ENCODE peak calls at places on chromosomes 12 and 14, in nine cellular contexts. Q is NCI-H1694 treated with DMSO at 0.1 percent for 48 hours; A is brain microvascular endothelial cell; W is M059J; N is HFFc6; S is activated CD4-positive, alpha-beta T cell treated with anti-CD3 and anti-CD28 coated beads for 24 hours; M is Caki2; P is GM10248; J is GM04504. U is an unnamed sample.
A peak's percentile ranks its signal among the peaks of the same experiment; 100 is the strongest.

GRCh38 chr12:10012630-10013330 is 2.4 kb downstream of the CLEC12B start:
- DNase-seq in W (no peak), Q (no peak), J (no peak), A (no peak), P (no peak), M (no peak), N (no peak), S (no peak), U (no peak)

GRCh38 chr12:50017653-50018052 is 7.6 kb downstream of the RACGAP1 start:
- DNase-seq in W (no peak), Q (no peak), M (no peak), A (no peak), S (no peak), J (no peak), P (no peak), N (no peak), U (no peak)

GRCh38 chr12:94207467-94208432 is 59.4 kb downstream of the PLXNC1 start:
- DNase-seq in W (no peak), M (no peak), N (no peak), J (no peak), Q (no peak), S (peak; percentile 20), A (peak; percentile 20), P (peak; percentile 72), U (no peak)

GRCh38 chr12:17976202-17976601 is 113.8 kb downstream of the RERGL start:
- DNase-seq in J (no peak), M (peak; percentile 8), N (no peak), P (no peak), W (peak; percentile 1), A (peak; percentile 22), Q (no peak), S (no peak), U (no peak)

GRCh38 chr12:79973774-79974173 is 38.9 kb upstream of the PPP1R12A start:
- DNase-seq in A (no peak), J (no peak), Q (peak; percentile 34), P (no peak), S (no peak), N (no peak), M (no peak), W (no peak), U (no peak)

GRCh38 chr12:111148005-111148404 is 220.9 kb downstream of the PHETA1 start:
- DNase-seq in W (no peak), N (no peak), J (no peak), A (no peak), P (no peak), M (no peak), Q (no peak), S (no peak), U (no peak)

GRCh38 chr12:92593734-92594402 is 108.9 kb upstream of the PLEKHG7 start:
- DNase-seq in Q (no peak), M (peak; percentile 75), N (peak; percentile 92), S (peak; percentile 64), A (peak; percentile 98), J (peak; percentile 60), W (peak; percentile 98), P (peak; percentile 79), U (no peak)

GRCh38 chr14:103528158-103528511 is 861 bp upstream of the TRMT61A start:
- DNase-seq in J (no peak), A (no peak), P (no peak), S (no peak), Q (no peak), W (peak; percentile 31), M (no peak), N (no peak), U (no peak)

GRCh38 chr12:19894803-19895202 is 455.5 kb downstream of the AEBP2 start:
- DNase-seq in W (peak; percentile 68), A (peak; percentile 9), P (peak; percentile 48), N (no peak), S (no peak), Q (no peak), M (no peak), J (no peak), U (no peak)

GRCh38 chr14:103624860-103625259 is 4.2 kb upstream of the KLC1 start:
- DNase-seq in S (no peak), P (no peak), W (peak; percentile 76), Q (no peak), M (peak; percentile 73), N (peak; percentile 80), J (peak; percentile 54), A (peak; percentile 34), U (no peak)

GRCh38 chr14:51368721-51369163 is 128.7 kb downstream of the TMX1 start:
- DNase-seq in A (peak; percentile 90), M (no peak), S (no peak), N (peak; percentile 79), P (no peak), Q (no peak), J (peak; percentile 82), W (peak; percentile 36), U (no peak)

GRCh38 chr12:95337176-95337575 is 119.6 kb downstream of the VEZT start:
- DNase-seq in J (peak; percentile 75), M (no peak), W (no peak), A (no peak), S (no peak), N (no peak), P (no peak), Q (no peak), U (no peak)

GRCh38 chr12:119338593-119339363 is 4.2 kb downstream of the CCDC60 start:
- DNase-seq in P (no peak), S (no peak), J (no peak), N (no peak), W (no peak), Q (no peak), M (no peak), A (no peak), U (no peak)

GRCh38 chr12:81992461-81992860 is 233.3 kb upstream of the PPFIA2 start:
- DNase-seq in N (no peak), S (no peak), M (peak; percentile 16), P (no peak), Q (no peak), W (no peak), J (no peak), A (peak; percentile 31), U (no peak)

GRCh38 chr12:51216652-51217051 is 1.2 kb downstream of the POU6F1 start:
- DNase-seq in Q (no peak), P (no peak), J (no peak), N (no peak), S (no peak), M (no peak), A (no peak), W (no peak), U (no peak)

GRCh38 chr14:101594511-101595148 is 33.3 kb downstream of the DIO3 start:
- DNase-seq in P (no peak), N (no peak), Q (no peak), J (no peak), S (no peak), A (no peak), W (no peak), M (no peak), U (no peak)

GRCh38 chr14:81584495-81584894 is 50.8 kb upstream of the SEL1L start:
- DNase-seq in P (no peak), Q (no peak), S (no peak), J (no peak), M (no peak), W (no peak), A (no peak), N (no peak), U (no peak)